ENCODE peak calls at places on chromosomes 5 and 9, in four cellular contexts. K is activated T-helper 9 cell treated with anti-CD3 and anti-CD28 coated beads, Interleukin-2, amount 50 U/mL, for 16 hours; I is endothelial cell of umbilical vein; L is mesenteric fat pad. N is an unnamed sample.

GRCh38 chr9:86443992-86444391 is 89.8 kb upstream of the TUT7 start:
- DNase-seq in K (no peak), I (no peak), L (no peak), N (no peak)

GRCh38 chr5:176716320-176716719 is 69.0 kb downstream of the TSPAN17 start:
- DNase-seq in K (no peak), I (no peak), L (no peak), N (no peak)

GRCh38 chr5:143887302-143887638 is 75.3 kb downstream of the HMHB1 start:
- DNase-seq in K (no peak), I (peak), L (no peak), N (peak)

GRCh38 chr5:124867064-124867707 is 120.7 kb upstream of the ZNF608 start:
- DNase-seq in K (no peak), I (no peak), L (no peak), N (no peak)

GRCh38 chr5:6730407-6730806 is 17.2 kb downstream of the TENT4A start:
- DNase-seq in K (no peak), I (no peak), L (peak), N (no peak)

GRCh38 chr9:133275105-133276000 is at the start of gene ABO:
- DNase-seq in K (no peak), I (no peak), L (no peak), N (peak)

GRCh38 chr9:72800326-72800994 is 152.4 kb downstream of the ALDH1A1 start:
- DNase-seq in K (no peak), I (no peak), L (no peak), N (no peak)

GRCh38 chr5:98783051-98783649 is 9.7 kb downstream of the RGMB start:
- DNase-seq in K (no peak), I (no peak), L (no peak), N (no peak)

GRCh38 chr9:3857673-3858072 is 331.9 kb upstream of the RFX3 start:
- DNase-seq in K (no peak), I (no peak), L (no peak), N (no peak)